ENCODE peak calls at places on chromosome 15, in eight cellular contexts. R is gastroesophageal sphincter; H is omental fat pad; I is left ventricle myocardium superior; P is activated CD8-positive, alpha-beta memory T cell treated with anti-CD3 and anti-CD28 coated beads, Interleukin-2, amount 10 ng/mL, durations not matched to agents 7 days and 5 days; G is activated CD8-positive, alpha-beta T cell treated with anti-CD3 and anti-CD28 coated beads, Interleukin-2, amount 10 ng/mL, durations not matched to agents 7 days and 5 days; K is natural killer cell; Y is heart right ventricle. Q is an unnamed sample.
A peak's percentile ranks its signal among the peaks of the same experiment; 100 is the strongest.

GRCh38 chr15:38260077-38260476 is 7.4 kb downstream of the SPRED1 start:
- ATAC-seq in I (no peak), R (no peak), Y (no peak), G (no peak), K (no peak), P (no peak), H (no peak), Q (no peak)

GRCh38 chr15:84980196-84981053 is 1.2 kb upstream of the PDE8A start:
- ATAC-seq in P (peak; percentile 73), Y (peak; percentile 80), H (peak; percentile 82), G (peak; percentile 74), K (peak; percentile 63), I (peak; percentile 79), R (peak; percentile 79), Q (peak; percentile 76)

GRCh38 chr15:38873151-38873550 is 308.5 kb upstream of the RASGRP1 start:
- ATAC-seq in Y (no peak), G (no peak), P (no peak), K (no peak), I (peak; percentile 21), H (no peak), R (no peak), Q (no peak)

GRCh38 chr15:41941644-41942415 is 30.5 kb downstream of the EHD4 start:
- ATAC-seq in Y (no peak), G (no peak), I (no peak), R (no peak), P (no peak), H (no peak), K (no peak), Q (no peak)

GRCh38 chr15:99279290-99279689 is 28.0 kb downstream of the LRRC28 start:
- ATAC-seq in H (no peak), K (no peak), G (peak; percentile 44), R (no peak), P (no peak), Y (no peak), I (no peak), Q (peak; percentile 27)

GRCh38 chr15:42084465-42085235 is 9.7 kb downstream of the PLA2G4D start:
- ATAC-seq in G (peak; percentile 76), K (peak; percentile 79), I (peak; percentile 86), R (peak; percentile 77), P (peak; percentile 76), H (peak; percentile 56), Y (peak; percentile 85), Q (peak; percentile 79)

GRCh38 chr15:40493089-40493840 is 22.5 kb downstream of the CHST14 start:
- ATAC-seq in P (peak; percentile 94), K (no peak), G (peak; percentile 93), R (no peak), H (no peak), Y (no peak), I (no peak), Q (peak; percentile 98)

GRCh38 chr15:67253103-67253502 is 1.4 kb downstream of the AAGAB start:
- ATAC-seq in K (no peak), H (no peak), Y (no peak), G (no peak), P (no peak), R (no peak), I (no peak), Q (no peak)

GRCh38 chr15:43104426-43104825 is 1.4 kb downstream of the UBR1 start:
- ATAC-seq in P (no peak), I (no peak), Y (no peak), H (no peak), K (no peak), G (no peak), R (no peak), Q (no peak)

GRCh38 chr15:99578809-99579208 is 13.0 kb downstream of the MEF2A start:
- ATAC-seq in R (no peak), Y (no peak), P (no peak), H (no peak), G (no peak), K (no peak), I (peak; percentile 35), Q (no peak)

GRCh38 chr15:54840999-54841398 is 355.7 kb downstream of the RSL24D1 start:
- ATAC-seq in H (no peak), I (no peak), P (no peak), K (no peak), Y (no peak), R (no peak), G (no peak), Q (no peak)

GRCh38 chr15:96345560-96346389 is 15.3 kb downstream of the NR2F2 start:
- ATAC-seq in K (peak; percentile 62), G (no peak), P (no peak), Y (peak; percentile 69), R (peak; percentile 75), I (peak; percentile 77), H (peak; percentile 72), Q (no peak)

GRCh38 chr15:61835029-61835428 is 225.2 kb downstream of the VPS13C start:
- ATAC-seq in K (no peak), G (no peak), I (no peak), H (no peak), P (no peak), Y (no peak), R (no peak), Q (no peak)

GRCh38 chr15:57375827-57376694 is at the start of gene CGNL1:
- ATAC-seq in R (peak; percentile 90), K (no peak), G (peak; percentile 51), Y (peak; percentile 74), P (no peak), I (peak; percentile 95), H (peak; percentile 84), Q (no peak)

GRCh38 chr15:30990036-30990435 is 1.4 kb downstream of the MTMR10 start:
- ATAC-seq in G (no peak), I (no peak), Y (no peak), H (no peak), K (no peak), P (no peak), R (no peak), Q (no peak)

GRCh38 chr15:31032959-31033358 is 41.5 kb upstream of the MTMR10 start:
- ATAC-seq in I (peak; percentile 58), P (no peak), H (peak; percentile 35), R (no peak), K (no peak), Y (peak; percentile 78), G (no peak), Q (no peak)

GRCh38 chr15:87758739-87759457 is 497.6 kb downstream of the NTRK3 start:
- ATAC-seq in Y (no peak), P (no peak), K (no peak), R (no peak), H (no peak), G (no peak), I (no peak), Q (no peak)

GRCh38 chr15:64571857-64572291 is 111.5 kb downstream of the ZNF609 start:
- ATAC-seq in I (no peak), R (no peak), G (no peak), P (no peak), H (no peak), Y (no peak), K (no peak), Q (no peak)

GRCh38 chr15:57727031-57727430 is 20.5 kb downstream of the POLR2M start:
- ATAC-seq in I (no peak), K (no peak), H (no peak), G (no peak), Y (no peak), P (no peak), R (no peak), Q (no peak)

GRCh38 chr15:40963201-40963600 is 9.9 kb downstream of the CHAC1 start:
- ATAC-seq in R (no peak), I (no peak), H (no peak), K (no peak), G (no peak), P (no peak), Y (no peak), Q (no peak)

GRCh38 chr15:88986949-88987589 is 73.9 kb upstream of the MFGE8 start:
- ATAC-seq in P (no peak), G (no peak), H (no peak), R (no peak), I (no peak), K (no peak), Y (no peak), Q (no peak)

GRCh38 chr15:44158111-44158510 is 37.0 kb downstream of the FRMD5 start:
- ATAC-seq in H (no peak), G (no peak), K (no peak), R (no peak), I (no peak), Y (no peak), P (no peak), Q (no peak)

GRCh38 chr15:40398413-40398873 is 7.2 kb upstream of the IVD start:
- ATAC-seq in K (peak; percentile 42), H (no peak), I (peak; percentile 52), R (no peak), Y (no peak), P (peak; percentile 77), G (peak; percentile 86), Q (peak; percentile 93)